ENCODE peak calls at places on chromosomes 16 and 17, in six cellular contexts. A is transverse colon, G is body of pancreas, E is tibial nerve, Q is endothelial cell of umbilical vein, J is breast epithelium. O is an unnamed sample.
A peak's percentile ranks its signal among the peaks of the same experiment; 100 is the strongest.

GRCh38 chr17:68325961-68326360 is 34.7 kb downstream of the ARSG start:
- DNase-seq in J (no peak), G (no peak), A (no peak), E (no peak), Q (no peak), O (no peak)

GRCh38 chr17:29577778-29578211 is 9.3 kb downstream of the TP53I13 start:
- DNase-seq in G (peak; percentile 3), J (no peak), E (no peak), Q (no peak), A (no peak), O (no peak)

GRCh38 chr17:1031711-1032110 is 34.8 kb downstream of the TIMM22 start:
- DNase-seq in Q (no peak), E (no peak), G (peak; percentile 40), J (no peak), A (peak; percentile 34), O (no peak)

GRCh38 chr16:10608687-10609409 is 28.4 kb upstream of the EMP2 start:
- DNase-seq in J (no peak), E (no peak), A (no peak), G (no peak), Q (no peak), O (no peak)

GRCh38 chr16:17133851-17134250 is 336.9 kb downstream of the XYLT1 start:
- DNase-seq in J (no peak), G (no peak), E (no peak), A (no peak), Q (no peak), O (no peak)

GRCh38 chr16:3145151-3145550 is 10.3 kb downstream of the ZNF213 start:
- DNase-seq in E (no peak), Q (no peak), A (no peak), J (no peak), G (no peak), O (no peak)

GRCh38 chr17:19645608-19646250 is 2.8 kb upstream of the ALDH3A2 start:
- DNase-seq in E (no peak), A (peak; percentile 70), Q (peak; percentile 7), G (peak; percentile 25), J (no peak), O (peak; percentile 48)

GRCh38 chr16:38941-39892 is 14.2 kb downstream of the POLR3K start:
- DNase-seq in Q (no peak), J (peak; percentile 59), A (peak; percentile 77), G (no peak), E (no peak), O (no peak)

GRCh38 chr16:75254359-75254837 is 3.0 kb upstream of the BCAR1 start:
- DNase-seq in E (no peak), J (no peak), G (no peak), Q (peak; percentile 67), A (peak; percentile 41), O (no peak)

GRCh38 chr17:29569245-29569950 is 897 bp downstream of the TP53I13 start:
- DNase-seq in A (no peak), J (no peak), E (peak; percentile 12), G (no peak), Q (no peak), O (no peak)

GRCh38 chr17:50785942-50786570 is 18.7 kb upstream of the ANKRD40CL start:
- DNase-seq in E (no peak), Q (no peak), G (peak; percentile 69), A (no peak), J (no peak), O (no peak)

GRCh38 chr16:81313731-81314602 is 795 bp upstream of the GAN start:
- DNase-seq in A (no peak), E (no peak), J (no peak), G (no peak), Q (no peak), O (no peak)

GRCh38 chr17:76515291-76515949 is 14.2 kb upstream of the RHBDF2 start:
- DNase-seq in E (peak; percentile 47), J (no peak), G (peak; percentile 50), A (peak; percentile 72), Q (no peak), O (peak; percentile 69)

GRCh38 chr17:38628441-38628840 is 22.7 kb upstream of the SRCIN1 start:
- DNase-seq in J (no peak), Q (no peak), E (no peak), A (no peak), G (no peak), O (no peak)

GRCh38 chr16:58462997-58463891 is 36.7 kb upstream of the NDRG4 start:
- DNase-seq in J (no peak), A (no peak), E (no peak), Q (no peak), G (peak; percentile 7), O (no peak)

GRCh38 chr16:76756951-76757350 is 434.0 kb upstream of the MON1B start:
- DNase-seq in G (no peak), J (no peak), Q (no peak), A (no peak), E (no peak), O (no peak)

GRCh38 chr17:59827721-59828477 is 64.8 kb downstream of the TUBD1 start:
- DNase-seq in A (no peak), Q (peak; percentile 31), J (no peak), G (no peak), E (no peak), O (no peak)

GRCh38 chr17:45234641-45235040 is 13.0 kb downstream of the FMNL1 start:
- DNase-seq in Q (no peak), A (no peak), J (no peak), E (no peak), G (no peak), O (no peak)

DNA sequence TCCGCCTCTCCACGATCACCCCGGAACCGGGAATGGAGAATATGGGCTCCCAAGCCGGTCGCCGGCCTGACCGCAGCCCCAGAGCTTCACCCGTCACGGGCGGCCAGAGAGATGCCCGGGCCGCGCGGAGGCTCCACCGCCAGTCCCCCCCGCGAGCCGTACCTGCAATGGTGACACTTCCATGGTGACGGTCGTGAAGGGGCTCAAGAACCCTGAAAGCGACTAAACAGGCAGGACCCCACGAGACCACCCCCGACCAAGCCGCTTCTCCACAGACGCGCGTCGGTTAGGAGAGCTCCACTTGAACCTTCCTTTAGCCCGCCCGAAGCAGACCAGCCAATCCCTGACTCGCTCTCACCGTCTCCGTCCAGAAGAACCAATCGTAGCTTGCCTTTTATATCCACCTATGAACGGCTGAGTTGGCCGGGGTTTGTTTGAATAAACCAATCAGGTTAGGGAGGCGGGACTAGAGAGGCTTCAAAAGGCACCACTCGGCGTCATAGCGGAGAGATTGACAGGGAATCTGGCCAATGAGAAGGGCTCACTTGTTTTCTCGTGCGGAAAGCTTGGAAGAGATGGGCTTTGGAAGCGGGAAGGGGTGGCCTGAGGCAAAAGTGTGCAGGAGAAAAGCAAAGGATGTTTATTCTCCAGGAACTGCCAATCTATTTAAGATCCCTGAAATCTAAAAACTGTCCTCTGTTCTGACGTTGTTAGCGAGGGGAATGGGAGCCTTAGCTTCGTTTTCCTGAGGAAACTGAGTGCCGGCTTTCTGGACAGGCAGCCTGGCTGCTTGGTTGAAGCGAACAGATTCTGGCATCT is at the start of gene TOP2A:
- DNase-seq in J (peak; percentile 97), G (peak; percentile 98), Q (peak; percentile 100), A (peak; percentile 98), E (peak; percentile 98), O (peak; percentile 97)
- TF ChIP-seq POLR2A in J (no peak), G (no peak), Q (peak; percentile 67), A (no peak), E (no peak), O (peak; percentile 88)

GRCh38 chr16:68234188-68235104 is 1.5 kb downstream of the ESRP2 start:
- DNase-seq in G (peak; percentile 100), J (peak; percentile 94), E (no peak), A (peak; percentile 97), Q (no peak), O (no peak)

GRCh38 chr16:68237243-68238028 is 1.5 kb upstream of the ESRP2 start:
- DNase-seq in Q (peak; percentile 98), J (peak; percentile 99), A (peak; percentile 99), E (peak; percentile 97), G (peak; percentile 99), O (peak; percentile 97)

GRCh38 chr16:68235105-68235881 is 634 bp downstream of the ESRP2 start:
- DNase-seq in G (peak; percentile 75), A (peak; percentile 50), E (no peak), Q (no peak), J (peak; percentile 79), O (no peak)

GRCh38 chr16:68236804-68237242 is 896 bp upstream of the ESRP2 start:
- DNase-seq in G (no peak), Q (peak; percentile 40), A (peak; percentile 38), E (no peak), J (no peak), O (no peak)

DNA sequence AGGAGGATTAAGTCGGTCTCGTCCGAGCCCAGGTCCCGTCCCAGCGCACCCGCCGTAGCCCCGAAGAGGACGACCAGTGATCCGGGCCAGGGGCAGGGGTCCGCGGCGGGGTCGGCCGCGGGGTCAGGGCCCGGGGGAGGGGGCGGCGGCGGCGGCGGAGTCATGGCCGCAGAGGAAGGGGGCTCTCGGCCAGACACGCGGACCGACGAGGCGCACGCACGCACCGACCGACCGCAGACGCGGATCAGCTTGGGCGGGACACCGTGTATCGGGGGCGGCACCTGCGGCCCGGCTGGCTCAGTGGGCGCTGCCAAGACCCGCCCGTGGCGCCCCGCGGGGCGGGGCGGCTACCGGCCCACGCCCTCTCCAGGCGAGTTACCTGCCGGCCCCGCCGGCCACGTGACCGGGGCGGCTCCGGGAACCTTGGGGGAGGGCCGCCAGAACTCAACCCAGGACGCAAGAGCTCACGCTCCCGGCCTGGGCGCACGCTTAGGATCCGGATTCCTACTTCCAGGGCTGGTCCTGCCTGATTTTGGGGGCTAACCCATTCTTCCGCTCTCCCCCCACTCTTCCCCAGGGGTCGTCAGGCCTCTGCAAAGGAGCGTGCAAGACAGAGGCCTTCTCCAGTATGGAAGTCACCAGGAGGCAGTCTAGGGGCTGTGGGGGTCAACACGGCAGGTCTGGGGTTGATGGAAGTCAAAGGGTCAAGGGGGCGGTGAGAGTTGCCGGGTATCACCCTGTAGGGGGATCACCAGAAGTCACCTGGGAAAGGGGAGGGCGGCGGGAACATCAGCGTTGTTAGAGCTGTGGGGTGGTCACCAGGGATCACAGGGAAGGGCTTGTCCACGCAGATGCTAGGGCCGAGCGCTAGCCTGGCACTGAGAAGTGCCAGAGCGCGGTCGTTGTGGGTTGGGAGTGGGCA is at the start of gene ESRP2:
- DNase-seq in G (peak; percentile 96), Q (no peak), J (peak; percentile 87), E (no peak), A (peak; percentile 93), O (no peak)
- TF ChIP-seq POLR2A in G (peak; percentile 99), Q (no peak), J (peak; percentile 84), E (no peak), A (peak; percentile 97), O (no peak)

GRCh38 chr17:80474933-80475915 is 1.2 kb downstream of the NPTX1 start:
- DNase-seq in J (no peak), G (no peak), E (no peak), A (no peak), Q (no peak), O (no peak)

GRCh38 chr17:80474231-80474932 is 2.0 kb downstream of the NPTX1 start:
- DNase-seq in J (no peak), Q (peak; percentile 27), A (no peak), G (no peak), E (no peak), O (peak; percentile 63)

GRCh38 chr17:80477647-80478478 is 1.5 kb upstream of the NPTX1 start:
- DNase-seq in Q (peak; percentile 21), A (peak; percentile 35), G (peak; percentile 35), J (no peak), E (no peak), O (no peak)

GRCh38 chr17:80476877-80477646 is 655 bp upstream of the NPTX1 start:
- DNase-seq in Q (no peak), E (no peak), G (no peak), A (no peak), J (no peak), O (no peak)

GRCh38 chr17:80475949-80476876 is at the start of gene NPTX1:
- DNase-seq in A (no peak), G (peak; percentile 34), E (no peak), Q (peak; percentile 16), J (no peak), O (no peak)
- TF ChIP-seq POLR2A in A (no peak), G (no peak), E (no peak), Q (no peak), J (no peak), O (peak; percentile 21)

GRCh38 chr16:14632693-14633569 is at the start of gene BFAR:
- DNase-seq in J (peak; percentile 99), Q (peak; percentile 97), E (peak; percentile 99), A (peak; percentile 100), G (peak; percentile 99), O (peak; percentile 94)
- TF ChIP-seq POLR2A in J (peak; percentile 93), Q (peak; percentile 96), E (peak; percentile 97), A (peak; percentile 100), G (peak; percentile 92), O (peak; percentile 89)